ENCODE peak calls at places on chromosomes 13 and 19, in five cellular contexts. W, R, G, O and E are unnamed samples.

GRCh38 chr19:48341006-48341405 is 15.7 kb downstream of the EMP3 start:
- DNase-seq in R (no peak), W (no peak), G (no peak), O (peak), E (no peak)

GRCh38 chr13:113914333-113915011 is 50.6 kb upstream of the GAS6 start:
- DNase-seq in O (no peak), R (no peak), W (no peak), G (no peak), E (no peak)

GRCh38 chr13:73073050-73073449 is 14.2 kb downstream of the KLF5 start:
- DNase-seq in W (no peak), O (no peak), R (no peak), G (no peak), E (no peak)

GRCh38 chr13:25886438-25887214 is 165.2 kb downstream of the SHISA2 start:
- DNase-seq in R (no peak), W (no peak), G (no peak), O (peak), E (no peak)

GRCh38 chr13:20129076-20129475 is 31.8 kb downstream of the GJA3 start:
- DNase-seq in O (no peak), W (no peak), R (no peak), G (no peak), E (no peak)

GRCh38 chr13:114069376-114070097 is 62.9 kb downstream of the RASA3 start:
- DNase-seq in G (no peak), O (no peak), W (no peak), R (peak), E (no peak)

GRCh38 chr19:15292847-15293582 is 39.3 kb downstream of the BRD4 start:
- DNase-seq in W (no peak), O (no peak), R (no peak), G (no peak), E (no peak)

GRCh38 chr19:40280608-40281221 is 4.4 kb downstream of the AKT2 start:
- DNase-seq in G (no peak), R (peak), O (no peak), W (no peak), E (no peak)

GRCh38 chr19:2484178-2484937 is 8.4 kb downstream of the GADD45B start:
- DNase-seq in W (no peak), O (no peak), R (no peak), G (no peak), E (no peak)

GRCh38 chr19:2523630-2524311 is 47.8 kb downstream of the GADD45B start:
- DNase-seq in R (no peak), W (no peak), G (no peak), O (no peak), E (no peak)

GRCh38 chr13:102003848-102004570 is 397.8 kb downstream of the FGF14 start:
- DNase-seq in O (no peak), W (no peak), G (no peak), R (no peak), E (no peak)